ENCODE peak calls at places on chromosomes 6 and 20, in five cellular contexts. N, H, X, Z and V are unnamed samples.

GRCh38 chr6:163793584-163793983 is 379.1 kb downstream of the QKI start:
- DNase-seq in X (no peak), N (no peak), H (no peak), Z (no peak), V (peak)

GRCh38 chr6:68652117-68652536 is 17.0 kb downstream of the ADGRB3 start:
- DNase-seq in H (no peak), Z (no peak), N (no peak), X (no peak), V (no peak)

GRCh38 chr6:157272866-157273755 is 50.2 kb downstream of the TMEM242 start:
- DNase-seq in H (no peak), N (no peak), X (peak), Z (no peak), V (peak)

GRCh38 chr20:45362804-45363610 is at the start of gene SYS1:
- DNase-seq in X (peak), Z (peak), H (peak), N (peak), V (peak)

GRCh38 chr20:34621036-34621343 is 55.9 kb downstream of the PIGU start:
- DNase-seq in N (no peak), X (no peak), Z (no peak), H (no peak), V (no peak)

GRCh38 chr6:84854801-84855400 is 90.5 kb upstream of the TBX18 start:
- DNase-seq in H (no peak), Z (no peak), N (no peak), X (no peak), V (no peak)

GRCh38 chr20:61186771-61187170 is 65.3 kb upstream of the CDH4 start:
- DNase-seq in Z (no peak), H (no peak), X (no peak), N (no peak), V (no peak)

GRCh38 chr20:63432577-63433061 is 39.8 kb downstream of the KCNQ2 start:
- DNase-seq in Z (no peak), N (no peak), H (no peak), X (no peak), V (no peak)

GRCh38 chr20:8190043-8190880 is 58.2 kb downstream of the PLCB1 start:
- DNase-seq in N (no peak), Z (no peak), X (no peak), H (no peak), V (no peak)

GRCh38 chr20:17480696-17481095 is 50.5 kb downstream of the BFSP1 start:
- DNase-seq in X (no peak), H (no peak), Z (no peak), N (no peak), V (no peak)

GRCh38 chr20:45835230-45836224 is 1.9 kb downstream of the SNX21 start:
- DNase-seq in Z (no peak), N (peak), X (no peak), H (no peak), V (no peak)

GRCh38 chr20:33162753-33163152 is 5.2 kb upstream of the BPIFA2 start:
- DNase-seq in N (no peak), X (peak), H (no peak), Z (no peak), V (no peak)

GRCh38 chr6:32087574-32088486 is 21.3 kb downstream of the TNXB start:
- DNase-seq in Z (peak), N (peak), H (peak), X (peak), V (peak)

GRCh38 chr6:17865798-17866725 is 121.4 kb downstream of the KIF13A start:
- DNase-seq in X (no peak), H (no peak), N (peak), Z (no peak), V (no peak)

GRCh38 chr6:87541726-87542125 is 48.1 kb downstream of the RARS2 start:
- DNase-seq in X (no peak), Z (no peak), N (no peak), H (no peak), V (no peak)

GRCh38 chr6:45677381-45677992 is 299.8 kb upstream of the SUPT3H start:
- DNase-seq in Z (no peak), X (peak), H (no peak), N (peak), V (peak)

GRCh38 chr6:14865609-14866100 is 380.2 kb upstream of the JARID2 start:
- DNase-seq in X (peak), Z (no peak), N (no peak), H (no peak), V (peak)

GRCh38 chr6:142187209-142187608 is 40.1 kb downstream of the VTA1 start:
- DNase-seq in N (peak), Z (no peak), H (no peak), X (no peak), V (no peak)

GRCh38 chr6:148846778-148847761 is 100.2 kb downstream of the UST start:
- DNase-seq in H (no peak), N (peak), Z (no peak), X (no peak), V (peak)

GRCh38 chr20:46145646-46146045 is 27.5 kb downstream of the CD40 start:
- DNase-seq in Z (no peak), X (no peak), N (no peak), H (no peak), V (no peak)

GRCh38 chr6:32081168-32081624 is 27.9 kb downstream of the TNXB start:
- DNase-seq in X (no peak), N (peak), Z (no peak), H (no peak), V (no peak)

GRCh38 chr6:26421259-26422144 is 18.8 kb upstream of the BTN3A3 start:
- DNase-seq in N (peak), X (peak), H (peak), Z (peak), V (peak)

GRCh38 chr6:3592371-3592941 is 135.6 kb upstream of the SLC22A23 start:
- DNase-seq in Z (no peak), N (peak), H (no peak), X (no peak), V (no peak)

GRCh38 chr6:167826230-167827061 is at the start of gene AFDN:
- DNase-seq in X (peak), Z (peak), H (peak), N (peak), V (peak)
- TF ChIP-seq CTCF in X (peak), Z (peak), H (peak), N (no peak), V (peak)

DNA sequence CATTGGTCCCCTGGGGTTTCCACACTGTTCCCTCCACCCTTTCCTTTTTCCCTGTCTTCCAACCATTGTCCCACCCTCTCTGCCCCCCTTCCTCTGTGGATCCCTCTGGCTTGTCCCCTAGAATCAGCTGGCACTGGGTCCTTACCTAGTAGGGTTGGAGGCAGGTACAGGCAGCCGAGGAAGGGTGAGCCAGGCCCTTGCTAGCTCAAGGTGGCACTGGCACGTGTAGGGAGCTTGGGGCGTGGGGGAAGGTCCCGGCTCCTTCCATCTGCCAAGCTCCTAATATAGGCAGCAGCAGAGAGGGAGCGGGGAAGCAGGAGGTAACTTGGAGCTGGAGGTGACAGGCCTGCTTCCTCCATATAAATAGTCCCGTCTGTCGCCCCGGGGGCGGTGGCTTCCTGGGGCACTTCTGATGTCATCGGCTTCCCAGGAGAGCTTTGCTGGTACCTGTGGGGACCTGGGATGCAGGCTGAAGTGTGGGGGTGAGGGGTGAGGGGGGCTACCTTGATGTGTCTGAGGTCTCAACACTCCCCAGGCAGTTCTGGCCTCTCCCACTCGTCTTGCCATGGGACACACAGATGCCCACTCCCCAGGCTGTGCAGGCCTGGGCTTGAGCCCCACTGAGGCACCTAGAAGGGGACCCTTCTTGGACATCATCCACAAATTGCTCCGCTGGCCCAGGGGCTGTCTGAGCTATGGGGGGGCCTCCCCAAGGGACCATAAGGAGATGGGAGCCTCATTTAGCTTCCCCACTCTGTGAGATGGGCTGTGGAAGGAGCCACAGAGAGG is 155.3 kb upstream of the MLN start:
- DNase-seq in X (no peak), N (no peak), H (no peak), Z (no peak), V (no peak)
- TF ChIP-seq CTCF in X (peak), N (no peak), H (no peak), Z (peak), V (peak)

GRCh38 chr20:38214871-38215788 is 45.4 kb downstream of the KIAA1755 start:
- DNase-seq in Z (no peak), N (no peak), H (no peak), X (no peak), V (no peak)

GRCh38 chr20:38212806-38213606 is 47.5 kb downstream of the KIAA1755 start:
- DNase-seq in N (no peak), Z (no peak), X (no peak), H (no peak), V (no peak)

GRCh38 chr20:38214256-38214870 is 46.2 kb downstream of the KIAA1755 start:
- DNase-seq in N (no peak), Z (no peak), X (no peak), H (no peak), V (no peak)

GRCh38 chr20:38211200-38212097 is 46.4 kb upstream of the TGM2 start:
- DNase-seq in Z (no peak), X (no peak), N (peak), H (no peak), V (no peak)

DNA sequence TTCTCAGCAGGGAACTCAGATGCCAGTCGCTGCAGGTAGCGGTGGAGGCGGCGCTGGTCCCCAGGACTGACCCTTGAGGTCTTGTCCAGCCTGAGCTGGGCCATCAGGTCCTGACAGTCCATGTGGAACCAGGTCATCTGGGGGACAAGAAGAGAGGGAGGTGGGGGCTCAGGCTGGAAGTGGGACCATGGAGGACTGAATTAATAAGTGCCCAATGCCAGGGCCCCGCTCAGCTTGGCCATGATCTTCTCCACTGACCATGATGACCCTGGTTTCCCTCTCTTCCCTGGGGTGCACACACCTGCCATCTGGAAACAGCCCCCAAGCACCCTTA is 47.0 kb downstream of the KIAA1755 start:
- DNase-seq in N (no peak), H (no peak), X (no peak), Z (no peak), V (no peak)
- TF ChIP-seq CTCF in N (no peak), H (no peak), X (no peak), Z (no peak), V (no peak)

GRCh38 chr6:20747996-20748395 is 213.7 kb downstream of the CDKAL1 start:
- DNase-seq in X (no peak), N (no peak), Z (no peak), H (no peak), V (no peak)
- TF ChIP-seq CTCF in X (no peak), N (no peak), Z (no peak), H (no peak), V (no peak)

GRCh38 chr20:58868795-58869194 is 16.3 kb downstream of the GNAS start:
- DNase-seq in Z (no peak), X (no peak), H (no peak), N (no peak), V (no peak)

GRCh38 chr20:58870293-58871014 is 17.9 kb downstream of the GNAS start:
- DNase-seq in Z (peak), N (peak), X (peak), H (peak), V (peak)

GRCh38 chr20:58867211-58867610 is 14.7 kb downstream of the GNAS start:
- DNase-seq in Z (no peak), X (no peak), N (no peak), H (no peak), V (no peak)

GRCh38 chr20:58871533-58872102 is 19.1 kb downstream of the GNAS start:
- DNase-seq in N (no peak), Z (no peak), X (no peak), H (no peak), V (no peak)

GRCh38 chr20:58869662-58870227 is 17.2 kb downstream of the GNAS start:
- DNase-seq in X (no peak), Z (no peak), N (no peak), H (no peak), V (no peak)
- TF ChIP-seq CTCF in X (no peak), Z (no peak), N (no peak), H (no peak), V (no peak)

GRCh38 chr6:82330171-82330804 is 33.3 kb upstream of the TPBG start:
- DNase-seq in N (no peak), X (no peak), H (no peak), Z (no peak), V (no peak)
- TF ChIP-seq CTCF in N (no peak), X (no peak), H (no peak), Z (no peak), V (no peak)

DNA sequence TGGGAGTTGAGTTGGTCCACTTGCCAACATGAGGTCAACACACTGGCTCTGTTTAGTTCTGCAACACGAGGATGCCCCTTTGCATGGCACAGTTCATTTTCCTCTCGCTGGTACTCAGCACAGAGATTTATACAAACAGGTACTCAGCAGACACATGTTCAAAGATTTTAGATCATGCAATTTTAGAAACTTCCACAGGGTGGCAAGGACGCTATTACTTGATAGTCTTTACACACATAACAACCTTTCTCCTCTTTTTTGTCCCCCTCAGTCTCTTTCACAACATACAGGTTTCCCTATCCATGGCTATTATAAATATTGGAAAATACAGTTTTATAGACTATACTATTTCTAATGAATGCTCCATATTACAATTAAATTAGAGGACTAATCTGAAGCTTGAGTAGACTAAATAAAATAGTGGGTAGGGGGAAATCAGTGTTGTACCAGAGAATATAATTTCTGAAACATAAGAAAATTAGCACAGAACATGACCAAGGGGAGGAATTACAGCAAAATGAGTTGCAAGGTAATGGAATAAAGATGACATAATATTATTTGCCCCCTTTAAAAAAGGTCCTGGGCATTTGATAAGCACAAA is 331.8 kb upstream of the BTBD3 start:
- DNase-seq in H (no peak), N (no peak), X (no peak), Z (no peak), V (no peak)
- TF ChIP-seq CTCF in H (no peak), N (peak), X (peak), Z (peak), V (no peak)

DNA sequence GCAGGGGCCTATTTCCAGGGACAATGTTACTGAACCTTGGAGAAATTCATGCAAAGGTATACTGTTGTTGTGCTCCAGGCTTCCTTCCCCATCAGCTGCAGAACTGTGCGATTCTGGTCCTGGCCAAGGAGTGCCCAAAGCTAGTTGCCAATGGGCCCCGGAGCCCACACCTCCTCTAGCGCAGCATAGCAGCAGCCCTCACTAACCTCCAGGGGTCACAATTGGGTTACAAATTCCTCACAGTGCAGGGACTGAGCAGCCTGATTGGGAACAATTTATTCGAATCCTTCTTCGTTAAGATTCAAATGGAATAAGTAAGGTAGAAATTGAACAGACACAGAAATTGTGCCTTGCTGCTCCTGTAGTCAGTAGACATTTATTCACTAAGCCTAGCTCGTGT is 284.9 kb downstream of the PRKN start:
- DNase-seq in X (peak), H (no peak), Z (peak), N (peak), V (no peak)
- TF ChIP-seq CTCF in X (peak), H (peak), Z (peak), N (no peak), V (no peak)

GRCh38 chr6:16514249-16514648 is 247.0 kb downstream of the ATXN1 start:
- DNase-seq in N (no peak), H (no peak), X (no peak), Z (peak), V (peak)

GRCh38 chr6:16522937-16523336 is 238.3 kb downstream of the ATXN1 start:
- DNase-seq in N (no peak), Z (no peak), H (no peak), X (no peak), V (no peak)

GRCh38 chr6:16521528-16521927 is 239.7 kb downstream of the ATXN1 start:
- DNase-seq in X (peak), N (no peak), Z (no peak), H (no peak), V (no peak)

GRCh38 chr6:16519265-16520242 is 241.7 kb downstream of the ATXN1 start:
- DNase-seq in Z (no peak), N (no peak), H (no peak), X (no peak), V (no peak)

DNA sequence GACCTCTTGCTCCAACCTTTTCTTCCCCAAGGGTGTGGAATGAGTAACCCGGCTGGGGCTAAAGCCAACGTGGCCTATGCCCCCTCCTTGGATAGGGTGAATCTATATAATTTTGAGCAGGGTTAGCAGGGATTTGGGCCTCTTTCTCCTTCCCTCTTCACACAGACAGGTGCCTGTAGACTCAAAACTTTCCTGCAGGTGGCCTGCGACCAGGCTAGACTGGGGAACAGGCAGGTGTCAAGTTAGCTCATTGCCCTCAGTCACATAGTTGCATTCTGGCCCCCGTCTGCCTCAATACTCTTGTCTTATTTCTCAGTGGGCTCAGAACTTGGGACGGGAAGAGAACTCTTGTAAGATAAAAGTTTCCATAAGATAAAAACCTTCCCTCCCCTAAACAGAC is 243.0 kb downstream of the ATXN1 start:
- DNase-seq in N (no peak), Z (no peak), H (no peak), X (no peak), V (no peak)
- TF ChIP-seq CTCF in N (no peak), Z (no peak), H (no peak), X (no peak), V (no peak)